ENCODE peak calls at places on chromosomes 13 and 19, in eight cellular contexts. One of them, this sample, is unnamed.

GRCh38 chr19:18021121-18021755 is 13.3 kb downstream of the ARRDC2 start:
- DNase-seq in CD4-positive, CD25-positive, alpha-beta regulatory T cell: peak
- DNase-seq in cardiac septum: peak
- DNase-seq in retina: no peak
- DNase-seq in anterior cingulate cortex: peak
- DNase-seq in NK-92 treated with Interleukin-12 subunit alpha and Interleukin-12 subunit beta, amount 100 ng/mL, for 24 hours: no peak
- DNase-seq in fibroblast of gingiva: peak
- DNase-seq in Right ventricle myocardium superior: peak
- DNase-seq in this sample: peak

GRCh38 chr19:50280983-50281382 is 48.2 kb downstream of the KCNC3 start:
- DNase-seq in cardiac septum: no peak
- DNase-seq in anterior cingulate cortex: no peak
- DNase-seq in retina: no peak
- DNase-seq in Right ventricle myocardium superior: no peak
- DNase-seq in CD4-positive, CD25-positive, alpha-beta regulatory T cell: no peak
- DNase-seq in NK-92 treated with Interleukin-12 subunit alpha and Interleukin-12 subunit beta, amount 100 ng/mL, for 24 hours: no peak
- DNase-seq in fibroblast of gingiva: no peak
- DNase-seq in this sample: no peak

GRCh38 chr13:31627097-31627496 is 112.2 kb upstream of the RXFP2 start:
- DNase-seq in anterior cingulate cortex: no peak
- DNase-seq in NK-92 treated with Interleukin-12 subunit alpha and Interleukin-12 subunit beta, amount 100 ng/mL, for 24 hours: no peak
- DNase-seq in retina: no peak
- DNase-seq in Right ventricle myocardium superior: no peak
- DNase-seq in fibroblast of gingiva: no peak
- DNase-seq in CD4-positive, CD25-positive, alpha-beta regulatory T cell: no peak
- DNase-seq in cardiac septum: no peak
- DNase-seq in this sample: no peak

GRCh38 chr13:111907341-111907880 is 159.5 kb upstream of the SOX1 start:
- DNase-seq in retina: no peak
- DNase-seq in NK-92 treated with Interleukin-12 subunit alpha and Interleukin-12 subunit beta, amount 100 ng/mL, for 24 hours: no peak
- DNase-seq in cardiac septum: no peak
- DNase-seq in Right ventricle myocardium superior: no peak
- DNase-seq in CD4-positive, CD25-positive, alpha-beta regulatory T cell: no peak
- DNase-seq in fibroblast of gingiva: no peak
- DNase-seq in anterior cingulate cortex: no peak
- DNase-seq in this sample: no peak

GRCh38 chr13:93307166-93307565 is 80.6 kb downstream of the GPC6 start:
- DNase-seq in cardiac septum: no peak
- DNase-seq in Right ventricle myocardium superior: no peak
- DNase-seq in retina: no peak
- DNase-seq in fibroblast of gingiva: no peak
- DNase-seq in anterior cingulate cortex: no peak
- DNase-seq in CD4-positive, CD25-positive, alpha-beta regulatory T cell: no peak
- DNase-seq in NK-92 treated with Interleukin-12 subunit alpha and Interleukin-12 subunit beta, amount 100 ng/mL, for 24 hours: no peak
- DNase-seq in this sample: no peak

GRCh38 chr19:19822148-19822429 is 539 bp upstream of the ZNF506 start:
- DNase-seq in fibroblast of gingiva: no peak
- DNase-seq in CD4-positive, CD25-positive, alpha-beta regulatory T cell: no peak
- DNase-seq in NK-92 treated with Interleukin-12 subunit alpha and Interleukin-12 subunit beta, amount 100 ng/mL, for 24 hours: no peak
- DNase-seq in anterior cingulate cortex: no peak
- DNase-seq in retina: no peak
- DNase-seq in Right ventricle myocardium superior: no peak
- DNase-seq in cardiac septum: no peak
- DNase-seq in this sample: no peak

GRCh38 chr13:40897058-40897457 is 107.6 kb downstream of the SLC25A15 start:
- DNase-seq in retina: no peak
- DNase-seq in cardiac septum: no peak
- DNase-seq in fibroblast of gingiva: no peak
- DNase-seq in anterior cingulate cortex: no peak
- DNase-seq in NK-92 treated with Interleukin-12 subunit alpha and Interleukin-12 subunit beta, amount 100 ng/mL, for 24 hours: no peak
- DNase-seq in Right ventricle myocardium superior: no peak
- DNase-seq in CD4-positive, CD25-positive, alpha-beta regulatory T cell: no peak
- DNase-seq in this sample: no peak

GRCh38 chr19:17766543-17767131 is 15.4 kb downstream of the FCHO1 start:
- DNase-seq in anterior cingulate cortex: peak
- DNase-seq in NK-92 treated with Interleukin-12 subunit alpha and Interleukin-12 subunit beta, amount 100 ng/mL, for 24 hours: no peak
- DNase-seq in Right ventricle myocardium superior: peak
- DNase-seq in retina: peak
- DNase-seq in CD4-positive, CD25-positive, alpha-beta regulatory T cell: no peak
- DNase-seq in cardiac septum: peak
- DNase-seq in fibroblast of gingiva: peak
- DNase-seq in this sample: peak

GRCh38 chr13:75587679-75588078 is 38.1 kb downstream of the UCHL3 start:
- DNase-seq in CD4-positive, CD25-positive, alpha-beta regulatory T cell: no peak
- DNase-seq in NK-92 treated with Interleukin-12 subunit alpha and Interleukin-12 subunit beta, amount 100 ng/mL, for 24 hours: no peak
- DNase-seq in anterior cingulate cortex: no peak
- DNase-seq in cardiac septum: no peak
- DNase-seq in fibroblast of gingiva: no peak
- DNase-seq in retina: no peak
- DNase-seq in Right ventricle myocardium superior: no peak
- DNase-seq in this sample: no peak

GRCh38 chr13:77029436-77029835 is 2.5 kb upstream of the FBXL3 start:
- DNase-seq in fibroblast of gingiva: no peak
- DNase-seq in cardiac septum: no peak
- DNase-seq in NK-92 treated with Interleukin-12 subunit alpha and Interleukin-12 subunit beta, amount 100 ng/mL, for 24 hours: no peak
- DNase-seq in anterior cingulate cortex: no peak
- DNase-seq in CD4-positive, CD25-positive, alpha-beta regulatory T cell: no peak
- DNase-seq in Right ventricle myocardium superior: no peak
- DNase-seq in retina: no peak
- DNase-seq in this sample: no peak

GRCh38 chr13:92991687-92992086 is 234.9 kb upstream of the GPC6 start:
- DNase-seq in Right ventricle myocardium superior: no peak
- DNase-seq in fibroblast of gingiva: peak
- DNase-seq in cardiac septum: no peak
- DNase-seq in anterior cingulate cortex: no peak
- DNase-seq in CD4-positive, CD25-positive, alpha-beta regulatory T cell: no peak
- DNase-seq in NK-92 treated with Interleukin-12 subunit alpha and Interleukin-12 subunit beta, amount 100 ng/mL, for 24 hours: no peak
- DNase-seq in retina: no peak
- DNase-seq in this sample: no peak

GRCh38 chr19:51689751-51690358 is 3.3 kb upstream of the SPACA6 start:
- DNase-seq in fibroblast of gingiva: no peak
- DNase-seq in retina: peak
- DNase-seq in NK-92 treated with Interleukin-12 subunit alpha and Interleukin-12 subunit beta, amount 100 ng/mL, for 24 hours: no peak
- DNase-seq in cardiac septum: peak
- DNase-seq in Right ventricle myocardium superior: peak
- DNase-seq in CD4-positive, CD25-positive, alpha-beta regulatory T cell: no peak
- DNase-seq in anterior cingulate cortex: no peak
- DNase-seq in this sample: peak

GRCh38 chr19:10872551-10873107 is 1.3 kb downstream of the CARM1 start:
- DNase-seq in cardiac septum: no peak
- DNase-seq in retina: no peak
- DNase-seq in fibroblast of gingiva: no peak
- DNase-seq in NK-92 treated with Interleukin-12 subunit alpha and Interleukin-12 subunit beta, amount 100 ng/mL, for 24 hours: no peak
- DNase-seq in CD4-positive, CD25-positive, alpha-beta regulatory T cell: no peak
- DNase-seq in anterior cingulate cortex: no peak
- DNase-seq in Right ventricle myocardium superior: no peak
- DNase-seq in this sample: no peak

GRCh38 chr19:11346104-11346940 is at the start of the genes CCDC159 and TMEM205:
- DNase-seq in CD4-positive, CD25-positive, alpha-beta regulatory T cell: peak
- DNase-seq in retina: peak
- DNase-seq in fibroblast of gingiva: peak
- DNase-seq in anterior cingulate cortex: peak
- DNase-seq in Right ventricle myocardium superior: peak
- DNase-seq in cardiac septum: peak
- DNase-seq in NK-92 treated with Interleukin-12 subunit alpha and Interleukin-12 subunit beta, amount 100 ng/mL, for 24 hours: peak
- DNase-seq in this sample: peak

GRCh38 chr19:30781519-30781918 is 409.3 kb downstream of the ZNF536 start:
- DNase-seq in CD4-positive, CD25-positive, alpha-beta regulatory T cell: no peak
- DNase-seq in NK-92 treated with Interleukin-12 subunit alpha and Interleukin-12 subunit beta, amount 100 ng/mL, for 24 hours: no peak
- DNase-seq in anterior cingulate cortex: no peak
- DNase-seq in retina: no peak
- DNase-seq in fibroblast of gingiva: no peak
- DNase-seq in cardiac septum: no peak
- DNase-seq in Right ventricle myocardium superior: peak
- DNase-seq in this sample: no peak

GRCh38 chr19:50931023-50931422 is 19.8 kb upstream of the KLK4 start:
- DNase-seq in NK-92 treated with Interleukin-12 subunit alpha and Interleukin-12 subunit beta, amount 100 ng/mL, for 24 hours: no peak
- DNase-seq in cardiac septum: no peak
- DNase-seq in Right ventricle myocardium superior: no peak
- DNase-seq in anterior cingulate cortex: no peak
- DNase-seq in CD4-positive, CD25-positive, alpha-beta regulatory T cell: no peak
- DNase-seq in retina: no peak
- DNase-seq in fibroblast of gingiva: no peak
- DNase-seq in this sample: no peak

This sample was measured in left cardiac atrium.